ENCODE peak calls at places on chromosomes 4 and X, in eight cellular contexts. I is effector CD4-positive, alpha-beta T cell; Q is suprapubic skin; J is NCI-H2081; S is posterior cingulate gyrus; P is esophagus squamous epithelium; L is hippocampal formation; T is fibroblast of pulmonary artery. M is an unnamed sample.

GRCh38 chr4:176778063-176778462 is 14.7 kb downstream of the VEGFC start:
- DNase-seq in I (no peak), Q (no peak), J (peak), S (no peak), P (no peak), L (no peak), T (peak), M (no peak)

GRCh38 chr4:136557396-136557795 is 974.9 kb downstream of the PCDH18 start:
- DNase-seq in I (no peak), Q (no peak), J (no peak), S (no peak), P (no peak), L (no peak), T (no peak), M (no peak)

GRCh38 chr4:87270144-87270543 is 49.7 kb upstream of the KLHL8 start:
- DNase-seq in I (no peak), Q (no peak), J (peak), S (no peak), P (no peak), L (peak), T (peak), M (no peak)

GRCh38 chr4:139922625-139923024 is 231.4 kb downstream of the MAML3 start:
- DNase-seq in I (no peak), Q (no peak), J (peak), S (no peak), P (no peak), L (no peak), T (peak), M (no peak)

GRCh38 chrX:103338663-103339062 is 8.6 kb downstream of the TCEAL7 start:
- DNase-seq in I (no peak), Q (no peak), J (no peak), S (no peak), P (no peak), L (peak), T (no peak), M (peak)

GRCh38 chr4:125283702-125284279 is 31.0 kb upstream of the FAT4 start:
- DNase-seq in I (no peak), Q (no peak), J (no peak), S (no peak), P (no peak), L (no peak), T (peak), M (no peak)

GRCh38 chrX:72121381-72121780 is 10.3 kb downstream of the RTL5 start:
- DNase-seq in I (no peak), Q (no peak), J (no peak), S (no peak), P (peak), L (no peak), T (peak), M (peak)

GRCh38 chr4:41541697-41542096 is 3.7 kb downstream of the LIMCH1 start:
- DNase-seq in I (no peak), Q (no peak), J (no peak), S (no peak), P (no peak), L (no peak), T (peak), M (no peak)

GRCh38 chrX:9538544-9539045 is 73.7 kb downstream of the TBL1X start:
- DNase-seq in I (no peak), Q (no peak), J (peak), S (no peak), P (no peak), L (no peak), T (no peak), M (no peak)

GRCh38 chrX:24468245-24468644 is 3.2 kb downstream of the PDK3 start:
- DNase-seq in I (no peak), Q (no peak), J (no peak), S (no peak), P (no peak), L (no peak), T (no peak), M (no peak)

GRCh38 chr4:169164669-169165415 is 105.9 kb downstream of the SH3RF1 start:
- DNase-seq in I (no peak), Q (no peak), J (no peak), S (no peak), P (no peak), L (no peak), T (peak), M (no peak)

GRCh38 chr4:4647041-4647440 is 105.2 kb upstream of the STX18 start:
- DNase-seq in I (no peak), Q (no peak), J (no peak), S (no peak), P (no peak), L (no peak), T (no peak), M (no peak)

GRCh38 chr4:185213829-185214228 is 4.4 kb downstream of the SNX25 start:
- DNase-seq in I (no peak), Q (no peak), J (no peak), S (no peak), P (no peak), L (no peak), T (no peak), M (no peak)

GRCh38 chr4:107060388-107060787 is 24.3 kb upstream of the DKK2 start:
- DNase-seq in I (no peak), Q (no peak), J (no peak), S (no peak), P (no peak), L (no peak), T (no peak), M (no peak)

GRCh38 chr4:2006367-2006766 is 2.4 kb downstream of the NELFA start:
- DNase-seq in I (no peak), Q (no peak), J (no peak), S (no peak), P (no peak), L (no peak), T (no peak), M (no peak)

GRCh38 chr4:78032446-78032845 is 24.7 kb upstream of the FRAS1 start:
- DNase-seq in I (no peak), Q (no peak), J (peak), S (no peak), P (no peak), L (no peak), T (no peak), M (no peak)

GRCh38 chr4:8860892-8861575 is 10.6 kb downstream of the HMX1 start:
- DNase-seq in I (no peak), Q (no peak), J (no peak), S (no peak), P (no peak), L (no peak), T (no peak), M (no peak)

GRCh38 chr4:10040049-10040892 is 19.0 kb upstream of the SLC2A9 start:
- DNase-seq in I (no peak), Q (no peak), J (no peak), S (no peak), P (no peak), L (no peak), T (no peak), M (no peak)

GRCh38 chr4:116599859-116600258 is 485.5 kb downstream of the TRAM1L1 start:
- DNase-seq in I (no peak), Q (no peak), J (no peak), S (no peak), P (no peak), L (no peak), T (no peak), M (no peak)

GRCh38 chrX:110985470-110985869 is 110.5 kb upstream of the PAK3 start:
- DNase-seq in I (no peak), Q (no peak), J (no peak), S (no peak), P (no peak), L (no peak), T (no peak), M (no peak)

GRCh38 chr4:77022581-77023133 is 53.1 kb downstream of the CCNI start:
- DNase-seq in I (no peak), Q (no peak), J (peak), S (no peak), P (no peak), L (no peak), T (peak), M (no peak)

GRCh38 chrX:57453901-57454300 is 137.9 kb upstream of the ZXDB start:
- DNase-seq in I (no peak), Q (no peak), J (peak), S (no peak), P (no peak), L (no peak), T (peak), M (no peak)

GRCh38 chr4:158624889-158625478 is 46.7 kb downstream of the C4orf46 start:
- DNase-seq in I (no peak), Q (no peak), J (peak), S (no peak), P (no peak), L (no peak), T (peak), M (no peak)

GRCh38 chr4:79121875-79122358 is 182.7 kb upstream of the PAQR3 start:
- DNase-seq in I (no peak), Q (no peak), J (no peak), S (no peak), P (no peak), L (no peak), T (no peak), M (no peak)

GRCh38 chrX:123083924-123084323 is 100.2 kb upstream of the GRIA3 start:
- DNase-seq in I (no peak), Q (no peak), J (no peak), S (no peak), P (no peak), L (no peak), T (peak), M (no peak)

GRCh38 chr4:119286377-119287002 is 35.4 kb downstream of the FABP2 start:
- DNase-seq in I (peak), Q (no peak), J (no peak), S (no peak), P (no peak), L (no peak), T (peak), M (no peak)

M was measured in anterior cingulate cortex.